ENCODE peak calls at places on chromosomes 5 and 9, in eight cellular contexts. A, T, H, P, X, M, N and S are unnamed samples.
A peak's percentile ranks its signal among the peaks of the same experiment; 100 is the strongest.

GRCh38 chr9:89730715-89731114 is 125.9 kb downstream of the GADD45G start:
- DNase-seq in H (no peak), X (no peak), A (no peak), P (no peak), T (no peak), M (no peak), N (no peak), S (no peak)

GRCh38 chr5:139795074-139796001 is at the start of gene PSD2:
- DNase-seq in H (no peak), M (no peak), X (no peak), T (no peak), P (peak; percentile 72), A (peak; percentile 58), N (peak; percentile 71), S (no peak)

GRCh38 chr9:136821333-136822031 is 13.7 kb downstream of the RABL6 start:
- DNase-seq in H (no peak), X (no peak), N (no peak), P (peak; percentile 72), M (peak; percentile 62), A (peak; percentile 50), T (no peak), S (no peak)

GRCh38 chr9:126055386-126055785 is 271.2 kb upstream of the MVB12B start:
- DNase-seq in X (no peak), T (no peak), P (no peak), A (no peak), M (no peak), N (peak; percentile 50), H (no peak), S (no peak)

GRCh38 chr5:14584848-14585247 is 3.3 kb downstream of the OTULINL start:
- DNase-seq in N (no peak), X (no peak), T (no peak), P (no peak), M (no peak), A (no peak), H (no peak), S (no peak)

GRCh38 chr9:110114888-110115259 is 93.1 kb downstream of the C9orf152 start:
- DNase-seq in T (no peak), X (no peak), A (no peak), N (no peak), P (peak; percentile 60), H (no peak), M (no peak), S (no peak)

GRCh38 chr5:76690027-76690679 is 25.8 kb upstream of the F2R start:
- DNase-seq in N (no peak), X (no peak), P (no peak), H (no peak), T (no peak), A (no peak), M (no peak), S (no peak)

GRCh38 chr9:131503626-131504465 is 1.1 kb downstream of the POMT1 start:
- DNase-seq in H (peak; percentile 86), N (no peak), A (no peak), M (no peak), X (peak; percentile 36), P (peak; percentile 52), T (peak; percentile 63), S (no peak)

GRCh38 chr5:141878186-141878770 is at the start of gene PCDH1:
- DNase-seq in M (peak; percentile 69), X (no peak), A (peak; percentile 46), P (peak; percentile 72), T (no peak), N (no peak), H (no peak), S (peak; percentile 13)

GRCh38 chr5:178793156-178793555 is 62.7 kb upstream of the ZNF354A start:
- DNase-seq in A (no peak), T (no peak), X (no peak), H (no peak), P (no peak), N (peak; percentile 43), M (peak; percentile 48), S (no peak)

GRCh38 chr5:57410374-57411320 is 72.0 kb downstream of the ACTBL2 start:
- DNase-seq in H (no peak), P (peak; percentile 63), X (no peak), A (no peak), M (no peak), T (no peak), N (no peak), S (no peak)

GRCh38 chr9:130936285-130937117 is 2.5 kb downstream of the FIBCD1 start:
- DNase-seq in H (no peak), T (no peak), X (no peak), P (no peak), A (peak; percentile 49), N (no peak), M (peak; percentile 81), S (no peak)

GRCh38 chr5:105263522-105263921 is 1700.9 kb upstream of the NUDT12 start:
- DNase-seq in A (no peak), P (no peak), N (no peak), X (no peak), M (no peak), H (no peak), T (no peak), S (no peak)

GRCh38 chr9:115650768-115651167 is 502.8 kb upstream of the PAPPA start:
- DNase-seq in A (no peak), P (no peak), H (no peak), X (no peak), T (no peak), M (no peak), N (no peak), S (no peak)

GRCh38 chr5:137487600-137487999 is 11.5 kb downstream of the SPOCK1 start:
- DNase-seq in H (no peak), P (peak; percentile 60), T (no peak), M (peak; percentile 82), N (peak; percentile 73), X (no peak), A (no peak), S (peak; percentile 19)

GRCh38 chr5:125202353-125202752 is 455.9 kb upstream of the ZNF608 start:
- DNase-seq in N (no peak), H (no peak), T (no peak), M (no peak), X (no peak), P (no peak), A (no peak), S (no peak)

GRCh38 chr5:125203039-125203438 is 456.6 kb upstream of the ZNF608 start:
- DNase-seq in P (no peak), T (no peak), A (no peak), M (no peak), H (no peak), N (no peak), X (no peak), S (no peak)

GRCh38 chr5:125199373-125199772 is 452.9 kb upstream of the ZNF608 start:
- DNase-seq in H (no peak), M (no peak), X (no peak), N (no peak), P (no peak), A (no peak), T (no peak), S (no peak)

GRCh38 chr5:125199968-125200841 is 453.8 kb upstream of the ZNF608 start:
- DNase-seq in A (no peak), M (no peak), H (no peak), P (peak; percentile 70), T (no peak), X (no peak), N (no peak), S (peak; percentile 19)

GRCh38 chr5:125200842-125201373 is 454.5 kb upstream of the ZNF608 start:
- DNase-seq in X (no peak), H (no peak), T (no peak), A (no peak), N (no peak), M (no peak), P (no peak), S (no peak)
- H3K4me3 ChIP-seq in X (no peak overlapping the region), H (no peak overlapping the region), T (no peak overlapping the region), A (peak overlapping the region; percentile 12), N (peak overlapping the region; percentile 30), M (peak overlapping the region; percentile 30), P (peak overlapping the region; percentile 46), S (no peak overlapping the region)

DNA sequence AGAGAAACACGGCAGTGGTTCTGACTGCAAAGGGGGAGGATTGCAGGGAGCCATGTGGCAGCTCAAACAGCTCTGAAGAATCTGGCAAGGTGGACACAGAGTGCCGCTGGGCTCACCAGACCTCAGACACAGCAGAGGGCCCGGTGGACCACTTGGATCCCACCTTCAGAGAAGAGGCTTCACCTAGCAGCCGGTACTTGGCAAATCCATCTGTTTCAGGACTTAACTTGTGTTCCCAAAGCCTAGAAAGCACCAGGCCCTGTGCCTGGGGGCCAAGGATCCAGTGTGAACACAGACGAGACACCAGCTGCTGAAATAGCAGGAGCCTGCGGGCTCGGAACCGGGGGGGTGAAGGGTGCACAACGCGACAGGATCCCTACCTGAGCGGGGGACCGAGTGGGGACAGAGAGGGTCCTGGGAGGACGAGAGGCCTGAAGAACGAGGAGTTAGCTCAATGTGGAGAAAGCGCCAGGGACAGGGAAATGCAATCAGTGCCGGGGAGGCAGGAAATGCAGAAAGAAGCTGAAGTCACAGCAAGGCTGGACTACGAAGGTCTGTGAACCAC is 44.6 kb downstream of the BTNL9 start:
- DNase-seq in H (no peak), M (no peak), A (no peak), P (no peak), N (no peak), X (no peak), T (no peak), S (no peak)
- H3K4me3 ChIP-seq in H (no peak overlapping the region), M (no peak overlapping the region), A (no peak overlapping the region), P (no peak overlapping the region), N (no peak overlapping the region), X (no peak overlapping the region), T (no peak overlapping the region), S (no peak overlapping the region)

DNA sequence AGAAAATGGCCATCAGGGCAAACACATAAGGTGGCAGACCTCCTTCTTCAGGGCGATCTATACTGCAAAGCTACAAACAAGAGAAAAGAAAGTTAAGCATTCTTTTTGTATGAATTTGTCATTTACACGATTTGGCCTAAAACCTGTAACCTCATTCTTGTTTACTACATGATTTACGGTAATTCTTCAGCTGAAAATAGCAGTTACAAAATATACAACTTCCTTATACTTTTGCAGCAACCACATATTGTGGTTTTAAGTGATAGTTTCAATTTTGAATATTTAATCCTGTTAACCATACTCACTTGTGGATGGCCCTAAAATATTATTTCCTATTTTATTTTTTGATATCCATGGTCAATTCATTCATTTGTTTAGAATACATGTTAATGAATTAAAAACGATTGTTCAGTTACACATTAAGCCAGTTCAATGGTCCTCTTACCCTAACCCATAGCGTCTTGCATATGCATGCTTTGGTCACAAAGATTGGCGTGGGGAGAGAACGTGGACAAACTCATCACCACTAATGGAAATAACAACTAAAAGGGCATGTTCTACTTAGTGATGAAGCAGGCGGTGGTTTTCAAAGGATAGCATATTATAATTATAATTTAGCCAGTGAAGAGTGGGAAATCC is 16.6 kb downstream of the TUT7 start:
- DNase-seq in X (no peak), N (no peak), P (no peak), A (no peak), H (no peak), M (no peak), T (no peak), S (no peak)
- H3K4me3 ChIP-seq in X (peak overlapping the region; percentile 42), N (no peak overlapping the region), P (no peak overlapping the region), A (no peak overlapping the region), H (peak overlapping the region; percentile 48), M (no peak overlapping the region), T (peak overlapping the region; percentile 34), S (no peak overlapping the region)

DNA sequence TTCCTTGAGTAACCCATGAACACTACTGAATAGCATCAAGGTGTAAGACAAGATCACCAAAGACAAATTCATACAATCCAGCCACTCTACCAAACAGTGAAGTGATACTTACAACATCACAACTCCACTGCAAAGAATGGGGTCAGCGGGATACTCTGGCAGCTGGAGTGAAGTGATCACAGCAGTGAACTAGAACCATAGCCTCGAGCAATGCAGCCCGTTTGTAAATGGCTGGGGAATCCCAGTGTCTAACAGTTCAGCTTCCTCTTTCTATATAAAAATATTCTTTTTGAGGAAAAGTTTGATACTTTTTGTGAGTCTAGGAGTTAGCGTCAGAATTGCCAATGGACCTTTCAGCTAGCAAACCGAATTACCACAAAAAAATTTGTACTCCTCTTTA is 515.2 kb downstream of the ZNF608 start:
- DNase-seq in H (no peak), P (no peak), N (no peak), T (no peak), X (no peak), M (no peak), A (no peak), S (no peak)
- H3K4me3 ChIP-seq in H (no peak overlapping the region), P (no peak overlapping the region), N (no peak overlapping the region), T (no peak overlapping the region), X (no peak overlapping the region), M (no peak overlapping the region), A (no peak overlapping the region), S (no peak overlapping the region)